ENCODE peak calls at places on chromosomes 12 and 14, in four cellular contexts. E, T, J and H are unnamed samples.

GRCh38 chr12:23945249-23945648 is 4.2 kb downstream of the SOX5 start:
- DNase-seq in J (no peak), T (no peak), E (peak), H (no peak)

GRCh38 chr14:73696466-73697390 is 17.5 kb downstream of the PNMA1 start:
- DNase-seq in E (no peak), T (no peak), J (peak), H (peak)

GRCh38 chr14:99271288-99271941 is 582 bp downstream of the BCL11B start:
- DNase-seq in T (no peak), J (no peak), E (peak), H (no peak)

GRCh38 chr12:64737539-64737938 is 21.7 kb downstream of the GNS start:
- DNase-seq in E (no peak), J (no peak), T (no peak), H (no peak)

GRCh38 chr12:130480887-130481286 is 143.2 kb downstream of the PIWIL1 start:
- DNase-seq in T (no peak), E (no peak), J (no peak), H (no peak)

GRCh38 chr12:110248096-110248447 is 33.0 kb upstream of the ATP2A2 start:
- DNase-seq in T (no peak), J (no peak), E (no peak), H (no peak)

GRCh38 chr12:70756791-70757190 is 119.6 kb upstream of the PTPRB start:
- DNase-seq in J (no peak), E (no peak), T (no peak), H (no peak)

GRCh38 chr12:110721570-110721969 is 21.1 kb downstream of the PPP1CC start:
- DNase-seq in E (no peak), J (no peak), T (no peak), H (no peak)

GRCh38 chr14:76904740-76905569 is 78.7 kb downstream of the LRRC74A start:
- DNase-seq in E (no peak), T (no peak), J (peak), H (peak)

GRCh38 chr12:5691943-5692342 is 253.1 kb downstream of the ANO2 start:
- DNase-seq in E (no peak), J (no peak), T (no peak), H (no peak)

GRCh38 chr14:22850944-22851790 is 14.8 kb downstream of the MMP14 start:
- DNase-seq in J (peak), E (no peak), T (no peak), H (peak)

GRCh38 chr12:30169839-30170591 is 386.3 kb upstream of the TMTC1 start:
- DNase-seq in T (no peak), J (no peak), E (no peak), H (no peak)

GRCh38 chr12:82931349-82932116 is 244.8 kb downstream of the TMTC2 start:
- DNase-seq in J (no peak), T (no peak), E (no peak), H (no peak)

GRCh38 chr12:52499836-52500560 is 6.9 kb upstream of the KRT6A start:
- DNase-seq in E (no peak), T (no peak), J (no peak), H (no peak)

GRCh38 chr12:93000026-93000425 is 70.9 kb upstream of the EEA1 start:
- DNase-seq in J (no peak), E (no peak), T (no peak), H (no peak)

GRCh38 chr12:63150255-63151060 is 543 bp downstream of the AVPR1A start:
- DNase-seq in E (no peak), J (no peak), T (no peak), H (no peak)

GRCh38 chr12:109277899-109278762 is 31.0 kb downstream of the FOXN4 start:
- DNase-seq in J (no peak), T (no peak), E (peak), H (peak)

GRCh38 chr12:52213541-52214420 is 19.3 kb upstream of the KRT7 start:
- DNase-seq in E (peak), J (peak), T (peak), H (peak)

GRCh38 chr14:99124482-99125104 is 147.4 kb downstream of the BCL11B start:
- DNase-seq in T (no peak), J (no peak), E (no peak), H (no peak)

GRCh38 chr14:98949506-98950135 is 322.4 kb downstream of the BCL11B start:
- DNase-seq in E (no peak), T (no peak), J (no peak), H (no peak)

GRCh38 chr12:116492703-116493324 is 66.4 kb upstream of the MAP1LC3B2 start:
- DNase-seq in T (no peak), J (peak), E (no peak), H (peak)

GRCh38 chr14:100842799-100843198 is 16.9 kb downstream of the MEG3 start:
- DNase-seq in E (no peak), J (peak), T (no peak), H (peak)

GRCh38 chr14:90500665-90501370 is 104.0 kb downstream of the CALM1 start:
- DNase-seq in J (no peak), E (no peak), T (no peak), H (no peak)

GRCh38 chr14:21023817-21024667 is 819 bp downstream of the NDRG2 start:
- DNase-seq in T (no peak), E (no peak), J (no peak), H (no peak)

GRCh38 chr14:92575061-92575772 is 61.6 kb downstream of the RIN3 start:
- DNase-seq in J (no peak), T (no peak), E (no peak), H (no peak)

GRCh38 chr12:104956870-104957301 is 1.2 kb downstream of the SLC41A2 start:
- DNase-seq in T (no peak), E (no peak), J (no peak), H (no peak)

GRCh38 chr14:75539562-75540478 is 17.6 kb downstream of the BATF start:
- DNase-seq in T (no peak), J (no peak), E (no peak), H (no peak)

GRCh38 chr12:1808036-1808797 is 12.1 kb upstream of the LRTM2 start:
- DNase-seq in J (no peak), E (no peak), T (no peak), H (no peak)